ENCODE peak calls at places on chromosomes 3 and 15, in five cellular contexts. E, F, J, N and G are unnamed samples.
A peak's percentile ranks its signal among the peaks of the same experiment; 100 is the strongest.

GRCh38 chr3:55951371-55951770 is 464.3 kb upstream of the WNT5A start:
- DNase-seq in E (no peak), F (no peak), J (no peak), N (no peak), G (no peak)

GRCh38 chr15:59266015-59266414 is 59.4 kb downstream of the LDHAL6B start:
- DNase-seq in E (no peak), F (no peak), J (peak; percentile 83), N (no peak), G (no peak)

GRCh38 chr3:179962617-179963387 is 73.9 kb downstream of the PEX5L start:
- DNase-seq in E (peak; percentile 45), F (no peak), J (no peak), N (no peak), G (no peak)

GRCh38 chr3:45552031-45552772 is 42.3 kb upstream of the LIMD1 start:
- DNase-seq in E (no peak), F (no peak), J (no peak), N (no peak), G (peak; percentile 38)

GRCh38 chr15:69798481-69799315 is 299.0 kb downstream of the TLE3 start:
- DNase-seq in E (peak; percentile 65), F (no peak), J (no peak), N (peak; percentile 77), G (peak; percentile 38)

GRCh38 chr3:61448378-61448777 is 113.0 kb upstream of the PTPRG start:
- DNase-seq in E (no peak), F (no peak), J (no peak), N (no peak), G (no peak)

GRCh38 chr3:196947136-196947859 is 5.0 kb upstream of the NCBP2 start:
- DNase-seq in E (no peak), F (no peak), J (no peak), N (no peak), G (peak; percentile 76)

GRCh38 chr15:70723927-70724326 is 39.4 kb downstream of the UACA start:
- DNase-seq in E (no peak), F (no peak), J (no peak), N (no peak), G (no peak)

GRCh38 chr15:62209821-62210220 is 44.7 kb upstream of the C2CD4B start:
- DNase-seq in E (no peak), F (no peak), J (no peak), N (no peak), G (peak; percentile 60)

GRCh38 chr3:167694121-167694520 is 40.4 kb upstream of the WDR49 start:
- DNase-seq in E (no peak), F (no peak), J (no peak), N (no peak), G (no peak)

GRCh38 chr15:69074011-69074842 is 59.7 kb downstream of the NOX5 start:
- DNase-seq in E (peak; percentile 72), F (no peak), J (peak; percentile 87), N (peak; percentile 70), G (peak; percentile 92)

GRCh38 chr3:17810759-17811158 is 68.3 kb upstream of the TBC1D5 start:
- DNase-seq in E (peak; percentile 83), F (no peak), J (no peak), N (peak; percentile 15), G (no peak)

GRCh38 chr3:171371354-171371753 is 88.9 kb downstream of the TNIK start:
- DNase-seq in E (peak; percentile 26), F (no peak), J (peak; percentile 25), N (no peak), G (no peak)

DNA sequence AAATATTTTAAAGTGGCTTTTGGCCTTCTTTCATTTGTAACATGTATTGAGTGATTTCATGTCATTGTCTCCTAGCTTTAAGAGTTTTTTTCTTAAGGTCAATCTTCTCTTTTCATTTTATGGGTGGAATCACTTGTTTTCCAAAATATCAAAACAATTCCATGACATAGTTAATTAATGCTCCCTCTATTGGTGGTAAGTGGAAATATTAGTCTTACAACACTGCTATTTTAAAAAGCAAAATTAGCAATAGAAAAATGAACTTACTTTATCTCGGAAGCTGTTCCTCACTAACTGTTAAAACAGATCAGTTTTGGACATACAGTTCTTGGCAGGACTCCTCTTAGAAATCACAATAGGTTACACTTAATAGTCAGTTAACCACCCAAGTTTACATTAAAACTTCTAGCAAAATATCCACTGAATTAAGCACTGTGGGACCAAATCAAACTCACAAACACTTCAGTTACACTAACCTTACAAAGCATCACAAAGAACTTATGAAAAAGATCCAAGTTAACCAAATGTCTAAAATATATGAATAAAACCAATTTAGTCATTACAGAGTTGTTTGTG is 42.4 kb downstream of the TIGIT start:
- DNase-seq in E (no peak), F (no peak), J (no peak), N (peak; percentile 18), G (no peak)
- TF ChIP-seq CTCF in E (peak; percentile 69), F (no peak), J (peak; percentile 22), N (peak; percentile 31), G (peak; percentile 69)

GRCh38 chr3:88113311-88114162 is 36.2 kb upstream of the C3orf38 start:
- DNase-seq in E (peak; percentile 86), F (peak; percentile 43), J (peak; percentile 73), N (peak; percentile 84), G (peak; percentile 84)
- H3K27ac ChIP-seq in E (no peak overlapping the region), F (no peak overlapping the region), J (no peak overlapping the region), N (peak overlapping the region; percentile 3), G (no peak overlapping the region)

GRCh38 chr3:38500688-38501417 is 4.7 kb downstream of the EXOG start:
- DNase-seq in E (no peak), F (no peak), J (no peak), N (no peak), G (no peak)

GRCh38 chr3:38496131-38496910 is at the start of gene EXOG:
- DNase-seq in E (peak; percentile 92), F (peak; percentile 100), J (peak; percentile 97), N (peak; percentile 93), G (peak; percentile 99)

GRCh38 chr3:38493019-38493418 is 3.1 kb upstream of the EXOG start:
- DNase-seq in E (no peak), F (no peak), J (no peak), N (peak; percentile 18), G (no peak)

GRCh38 chr3:38491215-38491614 is 4.9 kb upstream of the EXOG start:
- DNase-seq in E (no peak), F (no peak), J (no peak), N (no peak), G (no peak)

GRCh38 chr3:38497026-38497425 is 886 bp downstream of the EXOG start:
- DNase-seq in E (peak; percentile 25), F (no peak), J (no peak), N (no peak), G (no peak)
- H3K9ac ChIP-seq in E (peak overlapping the region; percentile 87), F (no peak overlapping the region), J (no peak overlapping the region), N (peak overlapping the region; percentile 57), G (peak overlapping the region; percentile 54)

DNA sequence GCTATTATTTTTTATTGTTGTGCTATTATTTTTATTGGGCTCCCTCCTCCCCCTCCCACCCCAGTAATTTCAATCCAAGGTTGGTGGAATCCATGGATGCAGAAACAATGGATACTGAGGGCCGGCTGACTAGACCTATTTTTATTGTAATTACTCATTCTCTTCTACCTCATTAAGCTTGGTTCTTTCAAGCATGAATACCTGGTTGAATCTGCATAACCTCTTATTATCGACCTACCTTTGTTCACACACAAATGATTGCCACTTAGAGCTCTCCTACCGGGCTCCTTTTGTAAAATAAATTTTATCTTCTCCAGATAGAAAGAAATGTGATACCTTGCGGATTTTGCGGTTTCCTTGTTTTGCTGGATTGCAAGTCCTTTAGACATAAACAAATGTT is 31.6 kb downstream of the BTD start:
- DNase-seq in E (peak; percentile 26), F (no peak), J (no peak), N (no peak), G (no peak)
- TF ChIP-seq CTCF in E (no peak), F (no peak), J (no peak), N (no peak), G (no peak)

GRCh38 chr15:57510647-57511046 is 81.1 kb upstream of the MYZAP start:
- DNase-seq in E (no peak), F (no peak), J (peak; percentile 47), N (peak; percentile 98), G (no peak)
- H3K27ac ChIP-seq in E (no peak overlapping the region), F (no peak overlapping the region), J (no peak overlapping the region), N (peak overlapping the region; percentile 60), G (no peak overlapping the region)